ENCODE peak calls at places on chromosomes 6 and 20, in nine cellular contexts. M is iris pigment epithelial cell; T is NCI-H748 treated with DMSO at 0.1 percent for 48 hours; Y is stimulated activated CD4-positive, alpha-beta T cell treated with anti-CD3 and anti-CD28 coated beads, TNF-alpha, amount 100 ng/mL, for 24 hours; Z is activated CD8-positive, alpha-beta memory T cell treated with anti-CD3 and anti-CD28 coated beads, Interleukin-2, amount 50 U/mL, for 48 hours; J is T-cell; V is HCT116; B is keratinocyte; N is T-helper 9 cell. U is an unnamed sample.

GRCh38 chr6:141426400-141426980 is 706.2 kb upstream of the GJE1 start:
- DNase-seq in M (no peak), T (no peak), Y (no peak), Z (no peak), J (no peak), V (no peak), B (no peak), N (no peak), U (no peak)

GRCh38 chr6:160269771-160270170 is 11.2 kb upstream of the SLC22A2 start:
- DNase-seq in M (no peak), T (no peak), Y (no peak), Z (no peak), J (no peak), V (no peak), B (no peak), N (no peak), U (no peak)

GRCh38 chr6:166456360-166457156 is 73.8 kb upstream of the MPC1 start:
- DNase-seq in M (peak; percentile 14), T (peak; percentile 38), Y (no peak), Z (no peak), J (no peak), V (no peak), B (no peak), N (no peak), U (no peak)

GRCh38 chr6:101578306-101578705 is 184.8 kb downstream of the GRIK2 start:
- DNase-seq in M (no peak), T (no peak), Y (no peak), Z (no peak), J (no peak), V (no peak), B (no peak), N (no peak), U (no peak)

GRCh38 chr6:169273511-169273910 is 19.9 kb upstream of the THBS2 start:
- DNase-seq in M (no peak), T (no peak), Y (no peak), Z (no peak), J (no peak), V (no peak), B (no peak), N (no peak), U (no peak)

GRCh38 chr6:10521104-10521808 is at the start of gene GCNT2:
- DNase-seq in M (peak; percentile 75), T (peak; percentile 12), Y (no peak), Z (no peak), J (no peak), V (no peak), B (peak; percentile 84), N (no peak), U (peak; percentile 92)

GRCh38 chr6:75171151-75171550 is 34.7 kb downstream of the COL12A1 start:
- DNase-seq in M (no peak), T (no peak), Y (no peak), Z (no peak), J (no peak), V (no peak), B (no peak), N (no peak), U (no peak)

GRCh38 chr6:33633462-33634158 is 12.5 kb downstream of the ITPR3 start:
- DNase-seq in M (peak; percentile 54), T (peak; percentile 42), Y (no peak), Z (peak; percentile 73), J (peak; percentile 24), V (no peak), B (no peak), N (peak; percentile 56), U (no peak)

GRCh38 chr20:37501940-37502339 is 19.1 kb upstream of the NNAT start:
- DNase-seq in M (no peak), T (peak; percentile 31), Y (no peak), Z (no peak), J (no peak), V (no peak), B (no peak), N (no peak), U (no peak)

GRCh38 chr20:52766645-52767435 is 205.3 kb upstream of the TSHZ2 start:
- DNase-seq in M (no peak), T (no peak), Y (no peak), Z (no peak), J (no peak), V (no peak), B (no peak), N (no peak), U (no peak)

GRCh38 chr6:119148825-119149525 is 70.5 kb upstream of the FAM184A start:
- DNase-seq in M (no peak), T (peak; percentile 60), Y (no peak), Z (no peak), J (no peak), V (no peak), B (no peak), N (no peak), U (no peak)

GRCh38 chr20:58617158-58617557 is 33.9 kb upstream of the STX16 start:
- DNase-seq in M (no peak), T (no peak), Y (no peak), Z (no peak), J (no peak), V (no peak), B (no peak), N (no peak), U (no peak)

GRCh38 chr6:170083236-170084051 is 207.4 kb downstream of the DLL1 start:
- DNase-seq in M (no peak), T (no peak), Y (no peak), Z (peak; percentile 40), J (no peak), V (no peak), B (no peak), N (no peak), U (no peak)

GRCh38 chr6:167799033-167799933 is 27.4 kb upstream of the AFDN start:
- DNase-seq in M (no peak), T (no peak), Y (no peak), Z (no peak), J (no peak), V (no peak), B (no peak), N (no peak), U (no peak)

GRCh38 chr20:8447262-8448120 is 315.4 kb downstream of the PLCB1 start:
- DNase-seq in M (no peak), T (no peak), Y (no peak), Z (no peak), J (no peak), V (no peak), B (no peak), N (no peak), U (peak; percentile 71)

GRCh38 chr20:7971536-7972285 is 31.5 kb upstream of the HAO1 start:
- DNase-seq in M (no peak), T (no peak), Y (no peak), Z (no peak), J (no peak), V (no peak), B (no peak), N (no peak), U (no peak)

GRCh38 chr6:152909241-152909640 is 73.6 kb downstream of the FBXO5 start:
- DNase-seq in M (no peak), T (no peak), Y (no peak), Z (no peak), J (no peak), V (no peak), B (no peak), N (no peak), U (no peak)

GRCh38 chr6:125271486-125272159 is 30.1 kb downstream of the HDDC2 start:
- DNase-seq in M (no peak), T (no peak), Y (no peak), Z (no peak), J (no peak), V (no peak), B (no peak), N (no peak), U (no peak)

GRCh38 chr6:155185544-155185943 is 78.3 kb upstream of the CLDN20 start:
- DNase-seq in M (peak; percentile 84), T (no peak), Y (no peak), Z (peak; percentile 61), J (no peak), V (peak; percentile 23), B (no peak), N (no peak), U (no peak)

GRCh38 chr6:148701393-148701774 is 45.4 kb upstream of the UST start:
- DNase-seq in M (no peak), T (no peak), Y (no peak), Z (no peak), J (no peak), V (no peak), B (no peak), N (no peak), U (no peak)